ENCODE peak calls at places on chromosomes 3 and 15, in six cellular contexts. One of them, this sample, is unnamed.
A peak's percentile ranks its signal among the peaks of the same experiment; 100 is the strongest.

GRCh38 chr3:78991656-78992055 is 776.1 kb downstream of the ROBO1 start:
- DNase-seq in hypothalamus: no peak
- DNase-seq in activated CD4-positive, alpha-beta T cell treated with anti-CD3 and anti-CD28 coated beads, Interleukin-2, amount 50 U/mL, for 48 hours: no peak
- DNase-seq in left ventricle myocardium superior: no peak
- DNase-seq in GDM1: no peak
- DNase-seq in AG10803: no peak
- DNase-seq in this sample: no peak

GRCh38 chr15:61871926-61872522 is 188.2 kb downstream of the VPS13C start:
- DNase-seq in GDM1: no peak
- DNase-seq in left ventricle myocardium superior: no peak
- DNase-seq in hypothalamus: no peak
- DNase-seq in AG10803: peak; percentile 36
- DNase-seq in activated CD4-positive, alpha-beta T cell treated with anti-CD3 and anti-CD28 coated beads, Interleukin-2, amount 50 U/mL, for 48 hours: no peak
- DNase-seq in this sample: no peak

GRCh38 chr3:122676759-122677158 is 3.9 kb upstream of the PARP14 start:
- DNase-seq in activated CD4-positive, alpha-beta T cell treated with anti-CD3 and anti-CD28 coated beads, Interleukin-2, amount 50 U/mL, for 48 hours: no peak
- DNase-seq in left ventricle myocardium superior: no peak
- DNase-seq in AG10803: no peak
- DNase-seq in GDM1: no peak
- DNase-seq in hypothalamus: no peak
- DNase-seq in this sample: no peak

GRCh38 chr3:52062499-52062898 is 6.1 kb upstream of the DUSP7 start:
- DNase-seq in activated CD4-positive, alpha-beta T cell treated with anti-CD3 and anti-CD28 coated beads, Interleukin-2, amount 50 U/mL, for 48 hours: no peak
- DNase-seq in left ventricle myocardium superior: peak; percentile 47
- DNase-seq in GDM1: no peak
- DNase-seq in hypothalamus: no peak
- DNase-seq in AG10803: peak; percentile 93
- DNase-seq in this sample: peak; percentile 56

GRCh38 chr15:62850791-62851291 is 191.7 kb upstream of the TPM1 start:
- DNase-seq in hypothalamus: no peak
- DNase-seq in GDM1: no peak
- DNase-seq in activated CD4-positive, alpha-beta T cell treated with anti-CD3 and anti-CD28 coated beads, Interleukin-2, amount 50 U/mL, for 48 hours: no peak
- DNase-seq in left ventricle myocardium superior: no peak
- DNase-seq in AG10803: peak; percentile 93
- DNase-seq in this sample: peak; percentile 77

GRCh38 chr15:28931828-28932227 is 46.1 kb downstream of the APBA2 start:
- DNase-seq in GDM1: no peak
- DNase-seq in left ventricle myocardium superior: no peak
- DNase-seq in activated CD4-positive, alpha-beta T cell treated with anti-CD3 and anti-CD28 coated beads, Interleukin-2, amount 50 U/mL, for 48 hours: no peak
- DNase-seq in AG10803: no peak
- DNase-seq in hypothalamus: no peak
- DNase-seq in this sample: no peak

GRCh38 chr3:5201536-5201935 is 14.0 kb downstream of the EDEM1 start:
- DNase-seq in AG10803: no peak
- DNase-seq in activated CD4-positive, alpha-beta T cell treated with anti-CD3 and anti-CD28 coated beads, Interleukin-2, amount 50 U/mL, for 48 hours: no peak
- DNase-seq in left ventricle myocardium superior: no peak
- DNase-seq in GDM1: no peak
- DNase-seq in hypothalamus: no peak
- DNase-seq in this sample: no peak

GRCh38 chr3:12553921-12554391 is 2.9 kb upstream of the MKRN2 start:
- DNase-seq in hypothalamus: no peak
- DNase-seq in left ventricle myocardium superior: peak; percentile 39
- DNase-seq in activated CD4-positive, alpha-beta T cell treated with anti-CD3 and anti-CD28 coated beads, Interleukin-2, amount 50 U/mL, for 48 hours: peak; percentile 10
- DNase-seq in AG10803: peak; percentile 47
- DNase-seq in GDM1: peak; percentile 45
- DNase-seq in this sample: no peak

GRCh38 chr15:88609344-88609743 is 11.8 kb upstream of the AEN start:
- DNase-seq in AG10803: no peak
- DNase-seq in left ventricle myocardium superior: no peak
- DNase-seq in activated CD4-positive, alpha-beta T cell treated with anti-CD3 and anti-CD28 coated beads, Interleukin-2, amount 50 U/mL, for 48 hours: no peak
- DNase-seq in hypothalamus: no peak
- DNase-seq in GDM1: no peak
- DNase-seq in this sample: no peak

GRCh38 chr3:159637895-159638542 is 350.6 kb upstream of the IL12A start:
- DNase-seq in AG10803: peak; percentile 58
- DNase-seq in activated CD4-positive, alpha-beta T cell treated with anti-CD3 and anti-CD28 coated beads, Interleukin-2, amount 50 U/mL, for 48 hours: no peak
- DNase-seq in left ventricle myocardium superior: no peak
- DNase-seq in GDM1: no peak
- DNase-seq in hypothalamus: no peak
- DNase-seq in this sample: no peak

GRCh38 chr15:85394552-85395333 is 14.3 kb downstream of the AKAP13 start:
- DNase-seq in left ventricle myocardium superior: no peak
- DNase-seq in hypothalamus: no peak
- DNase-seq in GDM1: no peak
- DNase-seq in AG10803: no peak
- DNase-seq in activated CD4-positive, alpha-beta T cell treated with anti-CD3 and anti-CD28 coated beads, Interleukin-2, amount 50 U/mL, for 48 hours: no peak
- DNase-seq in this sample: no peak

GRCh38 chr15:47717036-47717611 is at the start of gene SEMA6D:
- DNase-seq in activated CD4-positive, alpha-beta T cell treated with anti-CD3 and anti-CD28 coated beads, Interleukin-2, amount 50 U/mL, for 48 hours: no peak
- DNase-seq in left ventricle myocardium superior: peak; percentile 88
- DNase-seq in hypothalamus: peak; percentile 69
- DNase-seq in AG10803: peak; percentile 70
- DNase-seq in GDM1: no peak
- DNase-seq in this sample: peak; percentile 21

GRCh38 chr15:44215594-44215993 is 20.5 kb upstream of the FRMD5 start:
- DNase-seq in activated CD4-positive, alpha-beta T cell treated with anti-CD3 and anti-CD28 coated beads, Interleukin-2, amount 50 U/mL, for 48 hours: no peak
- DNase-seq in hypothalamus: no peak
- DNase-seq in AG10803: peak; percentile 94
- DNase-seq in left ventricle myocardium superior: no peak
- DNase-seq in GDM1: no peak
- DNase-seq in this sample: peak; percentile 75

GRCh38 chr3:37969601-37970100 is 20.9 kb upstream of the VILL start:
- DNase-seq in activated CD4-positive, alpha-beta T cell treated with anti-CD3 and anti-CD28 coated beads, Interleukin-2, amount 50 U/mL, for 48 hours: no peak
- DNase-seq in left ventricle myocardium superior: no peak
- DNase-seq in AG10803: no peak
- DNase-seq in GDM1: no peak
- DNase-seq in hypothalamus: no peak
- DNase-seq in this sample: no peak

GRCh38 chr15:57758556-57758955 is 52.0 kb downstream of the POLR2M start:
- DNase-seq in GDM1: no peak
- DNase-seq in AG10803: peak; percentile 63
- DNase-seq in left ventricle myocardium superior: no peak
- DNase-seq in activated CD4-positive, alpha-beta T cell treated with anti-CD3 and anti-CD28 coated beads, Interleukin-2, amount 50 U/mL, for 48 hours: no peak
- DNase-seq in hypothalamus: no peak
- DNase-seq in this sample: no peak

GRCh38 chr3:158679547-158680000 is 7.1 kb upstream of the LXN start:
- DNase-seq in GDM1: no peak
- DNase-seq in AG10803: peak; percentile 22
- DNase-seq in activated CD4-positive, alpha-beta T cell treated with anti-CD3 and anti-CD28 coated beads, Interleukin-2, amount 50 U/mL, for 48 hours: no peak
- DNase-seq in left ventricle myocardium superior: no peak
- DNase-seq in hypothalamus: no peak
- DNase-seq in this sample: no peak

GRCh38 chr3:190840146-190840545 is 22.3 kb downstream of the GMNC start:
- DNase-seq in left ventricle myocardium superior: no peak
- DNase-seq in AG10803: no peak
- DNase-seq in hypothalamus: no peak
- DNase-seq in activated CD4-positive, alpha-beta T cell treated with anti-CD3 and anti-CD28 coated beads, Interleukin-2, amount 50 U/mL, for 48 hours: no peak
- DNase-seq in GDM1: no peak
- DNase-seq in this sample: no peak

GRCh38 chr15:80953001-80953952 is 36.3 kb downstream of the MESD start:
- DNase-seq in GDM1: no peak
- DNase-seq in AG10803: peak; percentile 63
- DNase-seq in hypothalamus: no peak
- DNase-seq in left ventricle myocardium superior: no peak
- DNase-seq in activated CD4-positive, alpha-beta T cell treated with anti-CD3 and anti-CD28 coated beads, Interleukin-2, amount 50 U/mL, for 48 hours: no peak
- DNase-seq in this sample: no peak

GRCh38 chr3:81726735-81727134 is 34.7 kb downstream of the GBE1 start:
- DNase-seq in left ventricle myocardium superior: no peak
- DNase-seq in activated CD4-positive, alpha-beta T cell treated with anti-CD3 and anti-CD28 coated beads, Interleukin-2, amount 50 U/mL, for 48 hours: no peak
- DNase-seq in AG10803: peak; percentile 31
- DNase-seq in hypothalamus: no peak
- DNase-seq in GDM1: no peak
- DNase-seq in this sample: no peak

GRCh38 chr3:99413504-99413903 is 224.9 kb upstream of the COL8A1 start:
- DNase-seq in AG10803: peak; percentile 90
- DNase-seq in activated CD4-positive, alpha-beta T cell treated with anti-CD3 and anti-CD28 coated beads, Interleukin-2, amount 50 U/mL, for 48 hours: no peak
- DNase-seq in GDM1: no peak
- DNase-seq in left ventricle myocardium superior: no peak
- DNase-seq in hypothalamus: no peak
- DNase-seq in this sample: no peak

GRCh38 chr3:182516597-182517336 is 276.5 kb upstream of the ATP11B start:
- DNase-seq in activated CD4-positive, alpha-beta T cell treated with anti-CD3 and anti-CD28 coated beads, Interleukin-2, amount 50 U/mL, for 48 hours: no peak
- DNase-seq in left ventricle myocardium superior: no peak
- DNase-seq in GDM1: no peak
- DNase-seq in hypothalamus: no peak
- DNase-seq in AG10803: no peak
- DNase-seq in this sample: no peak

GRCh38 chr3:182979103-182979697 is 1.1 kb downstream of the DCUN1D1 start:
- DNase-seq in left ventricle myocardium superior: no peak
- DNase-seq in GDM1: no peak
- DNase-seq in activated CD4-positive, alpha-beta T cell treated with anti-CD3 and anti-CD28 coated beads, Interleukin-2, amount 50 U/mL, for 48 hours: no peak
- DNase-seq in AG10803: no peak
- DNase-seq in hypothalamus: no peak
- DNase-seq in this sample: no peak

GRCh38 chr3:181326637-181327223 is 337.2 kb upstream of the DNAJC19 start:
- DNase-seq in GDM1: no peak
- DNase-seq in activated CD4-positive, alpha-beta T cell treated with anti-CD3 and anti-CD28 coated beads, Interleukin-2, amount 50 U/mL, for 48 hours: no peak
- DNase-seq in left ventricle myocardium superior: no peak
- DNase-seq in AG10803: peak; percentile 9
- DNase-seq in hypothalamus: no peak
- DNase-seq in this sample: no peak

GRCh38 chr3:144380832-144381231 is 409.2 kb downstream of the DIPK2A start:
- DNase-seq in hypothalamus: no peak
- DNase-seq in GDM1: no peak
- DNase-seq in AG10803: no peak
- DNase-seq in activated CD4-positive, alpha-beta T cell treated with anti-CD3 and anti-CD28 coated beads, Interleukin-2, amount 50 U/mL, for 48 hours: no peak
- DNase-seq in left ventricle myocardium superior: no peak
- DNase-seq in this sample: no peak

GRCh38 chr3:8278448-8278847 is 223.2 kb upstream of the LMCD1 start:
- DNase-seq in left ventricle myocardium superior: no peak
- DNase-seq in GDM1: no peak
- DNase-seq in AG10803: no peak
- DNase-seq in activated CD4-positive, alpha-beta T cell treated with anti-CD3 and anti-CD28 coated beads, Interleukin-2, amount 50 U/mL, for 48 hours: no peak
- DNase-seq in hypothalamus: no peak
- DNase-seq in this sample: no peak

GRCh38 chr3:5739949-5740348 is 552.4 kb downstream of the EDEM1 start:
- DNase-seq in activated CD4-positive, alpha-beta T cell treated with anti-CD3 and anti-CD28 coated beads, Interleukin-2, amount 50 U/mL, for 48 hours: no peak
- DNase-seq in AG10803: no peak
- DNase-seq in left ventricle myocardium superior: no peak
- DNase-seq in GDM1: no peak
- DNase-seq in hypothalamus: no peak
- DNase-seq in this sample: no peak

GRCh38 chr15:62421289-62421688 is 256.2 kb upstream of the C2CD4B start:
- DNase-seq in GDM1: no peak
- DNase-seq in AG10803: no peak
- DNase-seq in activated CD4-positive, alpha-beta T cell treated with anti-CD3 and anti-CD28 coated beads, Interleukin-2, amount 50 U/mL, for 48 hours: no peak
- DNase-seq in left ventricle myocardium superior: no peak
- DNase-seq in hypothalamus: no peak
- DNase-seq in this sample: no peak

GRCh38 chr15:65829150-65829764 is 37.2 kb upstream of the DENND4A start:
- DNase-seq in AG10803: no peak
- DNase-seq in GDM1: no peak
- DNase-seq in activated CD4-positive, alpha-beta T cell treated with anti-CD3 and anti-CD28 coated beads, Interleukin-2, amount 50 U/mL, for 48 hours: no peak
- DNase-seq in hypothalamus: no peak
- DNase-seq in left ventricle myocardium superior: no peak
- DNase-seq in this sample: no peak

GRCh38 chr3:186280737-186281136 is 81.3 kb downstream of the DGKG start:
- DNase-seq in activated CD4-positive, alpha-beta T cell treated with anti-CD3 and anti-CD28 coated beads, Interleukin-2, amount 50 U/mL, for 48 hours: no peak
- DNase-seq in left ventricle myocardium superior: no peak
- DNase-seq in AG10803: no peak
- DNase-seq in GDM1: no peak
- DNase-seq in hypothalamus: no peak
- DNase-seq in this sample: no peak

GRCh38 chr3:138678086-138678485 is 69.5 kb downstream of the FAIM start:
- DNase-seq in activated CD4-positive, alpha-beta T cell treated with anti-CD3 and anti-CD28 coated beads, Interleukin-2, amount 50 U/mL, for 48 hours: no peak
- DNase-seq in AG10803: no peak
- DNase-seq in hypothalamus: no peak
- DNase-seq in GDM1: no peak
- DNase-seq in left ventricle myocardium superior: no peak
- DNase-seq in this sample: no peak

This sample was measured in AG04449.